ENCODE peak calls at places on chromosomes 6 and 20, in six cellular contexts. One of them, this sample, is unnamed.

GRCh38 chr6:3294921-3295871 is 36.4 kb downstream of the PSMG4 start:
- DNase-seq in fibroblast of mammary gland: no peak
- DNase-seq in nephron progenitor cell: no peak
- DNase-seq in kidney: peak
- DNase-seq in EH: no peak
- DNase-seq in H9: no peak
- DNase-seq in this sample: peak

GRCh38 chr6:170074435-170074834 is 216.4 kb downstream of the DLL1 start:
- DNase-seq in fibroblast of mammary gland: no peak
- DNase-seq in nephron progenitor cell: no peak
- DNase-seq in kidney: no peak
- DNase-seq in EH: no peak
- DNase-seq in H9: no peak
- DNase-seq in this sample: no peak

GRCh38 chr20:32189691-32190607 is 17.6 kb downstream of the PLAGL2 start:
- DNase-seq in fibroblast of mammary gland: peak
- DNase-seq in nephron progenitor cell: peak
- DNase-seq in kidney: peak
- DNase-seq in EH: peak
- DNase-seq in H9: peak
- DNase-seq in this sample: peak

GRCh38 chr20:44018684-44019637 is 104.3 kb downstream of the TOX2 start:
- DNase-seq in fibroblast of mammary gland: no peak
- DNase-seq in nephron progenitor cell: no peak
- DNase-seq in kidney: no peak
- DNase-seq in EH: no peak
- DNase-seq in H9: no peak
- DNase-seq in this sample: no peak

GRCh38 chr6:34834789-34835518 is 43.1 kb downstream of the BLTP3A start:
- DNase-seq in fibroblast of mammary gland: peak
- DNase-seq in nephron progenitor cell: no peak
- DNase-seq in kidney: no peak
- DNase-seq in EH: peak
- DNase-seq in H9: no peak
- DNase-seq in this sample: no peak

GRCh38 chr6:130834482-130835251 is 7.5 kb downstream of the SMLR1 start:
- DNase-seq in fibroblast of mammary gland: no peak
- DNase-seq in nephron progenitor cell: no peak
- DNase-seq in kidney: no peak
- DNase-seq in EH: no peak
- DNase-seq in H9: no peak
- DNase-seq in this sample: no peak

GRCh38 chr6:89122625-89123024 is 4.8 kb upstream of the SRSF12 start:
- DNase-seq in fibroblast of mammary gland: peak
- DNase-seq in nephron progenitor cell: no peak
- DNase-seq in kidney: no peak
- DNase-seq in EH: peak
- DNase-seq in H9: no peak
- DNase-seq in this sample: no peak

GRCh38 chr6:24405262-24405661 is 2.5 kb downstream of the MRS2 start:
- DNase-seq in fibroblast of mammary gland: no peak
- DNase-seq in nephron progenitor cell: no peak
- DNase-seq in kidney: no peak
- DNase-seq in EH: no peak
- DNase-seq in H9: no peak
- DNase-seq in this sample: no peak

GRCh38 chr6:151288711-151289398 is 49.1 kb downstream of the AKAP12 start:
- DNase-seq in fibroblast of mammary gland: no peak
- DNase-seq in nephron progenitor cell: no peak
- DNase-seq in kidney: no peak
- DNase-seq in EH: no peak
- DNase-seq in H9: no peak
- DNase-seq in this sample: no peak

GRCh38 chr20:48791666-48792071 is 36.1 kb downstream of the PREX1 start:
- DNase-seq in fibroblast of mammary gland: peak
- DNase-seq in nephron progenitor cell: no peak
- DNase-seq in kidney: no peak
- DNase-seq in EH: peak
- DNase-seq in H9: no peak
- DNase-seq in this sample: no peak

GRCh38 chr20:21521596-21522478 is 8.0 kb upstream of the NKX2-2 start:
- DNase-seq in fibroblast of mammary gland: no peak
- DNase-seq in nephron progenitor cell: peak
- DNase-seq in kidney: peak
- DNase-seq in EH: no peak
- DNase-seq in H9: peak
- DNase-seq in this sample: peak

GRCh38 chr20:21315138-21315537 is 12.0 kb downstream of the XRN2 start:
- DNase-seq in fibroblast of mammary gland: peak
- DNase-seq in nephron progenitor cell: no peak
- DNase-seq in kidney: no peak
- DNase-seq in EH: peak
- DNase-seq in H9: no peak
- DNase-seq in this sample: no peak

GRCh38 chr6:137229075-137229759 is 10.0 kb upstream of the IFNGR1 start:
- DNase-seq in fibroblast of mammary gland: no peak
- DNase-seq in nephron progenitor cell: no peak
- DNase-seq in kidney: no peak
- DNase-seq in EH: no peak
- DNase-seq in H9: no peak
- DNase-seq in this sample: no peak

GRCh38 chr6:4021862-4022715 is 56.8 kb downstream of the FAM217A start:
- DNase-seq in fibroblast of mammary gland: peak
- DNase-seq in nephron progenitor cell: no peak
- DNase-seq in kidney: no peak
- DNase-seq in EH: peak
- DNase-seq in H9: peak
- DNase-seq in this sample: no peak

GRCh38 chr6:41228616-41229015 is 467 bp downstream of the TREML4 start:
- DNase-seq in fibroblast of mammary gland: peak
- DNase-seq in nephron progenitor cell: no peak
- DNase-seq in kidney: no peak
- DNase-seq in EH: peak
- DNase-seq in H9: peak
- DNase-seq in this sample: no peak

GRCh38 chr6:3838992-3839867 is 9.9 kb upstream of the FAM50B start:
- DNase-seq in fibroblast of mammary gland: peak
- DNase-seq in nephron progenitor cell: no peak
- DNase-seq in kidney: no peak
- DNase-seq in EH: peak
- DNase-seq in H9: no peak
- DNase-seq in this sample: no peak

GRCh38 chr6:158536891-158537798 is 22.7 kb upstream of the TMEM181 start:
- DNase-seq in fibroblast of mammary gland: peak
- DNase-seq in nephron progenitor cell: peak
- DNase-seq in kidney: peak
- DNase-seq in EH: peak
- DNase-seq in H9: peak
- DNase-seq in this sample: peak

GRCh38 chr20:45283529-45284065 is 23.0 kb upstream of the RBPJL start:
- DNase-seq in fibroblast of mammary gland: peak
- DNase-seq in nephron progenitor cell: no peak
- DNase-seq in kidney: no peak
- DNase-seq in EH: no peak
- DNase-seq in H9: no peak
- DNase-seq in this sample: no peak

GRCh38 chr6:453152-453551 is 61.6 kb downstream of the IRF4 start:
- DNase-seq in fibroblast of mammary gland: peak
- DNase-seq in nephron progenitor cell: no peak
- DNase-seq in kidney: peak
- DNase-seq in EH: no peak
- DNase-seq in H9: peak
- DNase-seq in this sample: peak

GRCh38 chr6:125101656-125102055 is 51.9 kb upstream of the TPD52L1 start:
- DNase-seq in fibroblast of mammary gland: no peak
- DNase-seq in nephron progenitor cell: no peak
- DNase-seq in kidney: no peak
- DNase-seq in EH: peak
- DNase-seq in H9: no peak
- DNase-seq in this sample: no peak

GRCh38 chr6:41976794-41977484 is 35.3 kb upstream of the CCND3 start:
- DNase-seq in fibroblast of mammary gland: peak
- DNase-seq in nephron progenitor cell: no peak
- DNase-seq in kidney: no peak
- DNase-seq in EH: peak
- DNase-seq in H9: no peak
- DNase-seq in this sample: no peak

GRCh38 chr6:7649037-7649810 is 59.2 kb downstream of the SNRNP48 start:
- DNase-seq in fibroblast of mammary gland: no peak
- DNase-seq in nephron progenitor cell: no peak
- DNase-seq in kidney: no peak
- DNase-seq in EH: no peak
- DNase-seq in H9: no peak
- DNase-seq in this sample: no peak

GRCh38 chr20:25320035-25320800 is 70.4 kb downstream of the ABHD12 start:
- DNase-seq in fibroblast of mammary gland: no peak
- DNase-seq in nephron progenitor cell: no peak
- DNase-seq in kidney: peak
- DNase-seq in EH: no peak
- DNase-seq in H9: no peak
- DNase-seq in this sample: peak